ENCODE peak calls at places on chromosomes 4 and X, in seven cellular contexts. One of them, this sample, is unnamed.

GRCh38 chr4:125321709-125322362 is 7.1 kb downstream of the FAT4 start:
- DNase-seq in osteoblast: peak; percentile 78
- DNase-seq in stimulated activated CD8-positive, alpha-beta memory T cell treated with anti-CD3 and anti-CD28 coated beads, Interleukin-15, amount 100 ng/mL, for 24 hours: no peak
- DNase-seq in amygdala: no peak
- DNase-seq in ecto neural progenitor cell: no peak
- DNase-seq in AG10803: peak; percentile 67
- DNase-seq in GM23338: no peak
- DNase-seq in this sample: no peak

GRCh38 chr4:133996431-133997121 is 205.0 kb downstream of the PABPC4L start:
- DNase-seq in osteoblast: no peak
- DNase-seq in stimulated activated CD8-positive, alpha-beta memory T cell treated with anti-CD3 and anti-CD28 coated beads, Interleukin-15, amount 100 ng/mL, for 24 hours: no peak
- DNase-seq in amygdala: no peak
- DNase-seq in ecto neural progenitor cell: no peak
- DNase-seq in AG10803: no peak
- DNase-seq in GM23338: peak; percentile 1
- DNase-seq in this sample: no peak

GRCh38 chr4:13173974-13174373 is 310.2 kb downstream of the RAB28 start:
- DNase-seq in osteoblast: no peak
- DNase-seq in stimulated activated CD8-positive, alpha-beta memory T cell treated with anti-CD3 and anti-CD28 coated beads, Interleukin-15, amount 100 ng/mL, for 24 hours: no peak
- DNase-seq in amygdala: no peak
- DNase-seq in ecto neural progenitor cell: no peak
- DNase-seq in AG10803: peak; percentile 54
- DNase-seq in GM23338: no peak
- DNase-seq in this sample: no peak

GRCh38 chr4:18250564-18250963 is 229.0 kb upstream of the LCORL start:
- DNase-seq in osteoblast: no peak
- DNase-seq in stimulated activated CD8-positive, alpha-beta memory T cell treated with anti-CD3 and anti-CD28 coated beads, Interleukin-15, amount 100 ng/mL, for 24 hours: no peak
- DNase-seq in amygdala: no peak
- DNase-seq in ecto neural progenitor cell: no peak
- DNase-seq in AG10803: no peak
- DNase-seq in GM23338: no peak
- DNase-seq in this sample: no peak

GRCh38 chr4:184235526-184235925 is 17.9 kb upstream of the ENPP6 start:
- DNase-seq in osteoblast: no peak
- DNase-seq in stimulated activated CD8-positive, alpha-beta memory T cell treated with anti-CD3 and anti-CD28 coated beads, Interleukin-15, amount 100 ng/mL, for 24 hours: no peak
- DNase-seq in amygdala: no peak
- DNase-seq in ecto neural progenitor cell: no peak
- DNase-seq in AG10803: no peak
- DNase-seq in GM23338: no peak
- DNase-seq in this sample: no peak

GRCh38 chr4:7073059-7073458 is 5.2 kb upstream of the GRPEL1 start:
- DNase-seq in osteoblast: peak; percentile 41
- DNase-seq in stimulated activated CD8-positive, alpha-beta memory T cell treated with anti-CD3 and anti-CD28 coated beads, Interleukin-15, amount 100 ng/mL, for 24 hours: no peak
- DNase-seq in amygdala: no peak
- DNase-seq in ecto neural progenitor cell: no peak
- DNase-seq in AG10803: no peak
- DNase-seq in GM23338: no peak
- DNase-seq in this sample: no peak

GRCh38 chr4:148980782-148981181 is 538.6 kb upstream of the NR3C2 start:
- DNase-seq in osteoblast: no peak
- DNase-seq in stimulated activated CD8-positive, alpha-beta memory T cell treated with anti-CD3 and anti-CD28 coated beads, Interleukin-15, amount 100 ng/mL, for 24 hours: no peak
- DNase-seq in amygdala: no peak
- DNase-seq in ecto neural progenitor cell: no peak
- DNase-seq in AG10803: no peak
- DNase-seq in GM23338: no peak
- DNase-seq in this sample: no peak

GRCh38 chr4:7347981-7348380 is 86.7 kb downstream of the PSAPL1 start:
- DNase-seq in osteoblast: peak; percentile 80
- DNase-seq in stimulated activated CD8-positive, alpha-beta memory T cell treated with anti-CD3 and anti-CD28 coated beads, Interleukin-15, amount 100 ng/mL, for 24 hours: no peak
- DNase-seq in amygdala: no peak
- DNase-seq in ecto neural progenitor cell: no peak
- DNase-seq in AG10803: peak; percentile 69
- DNase-seq in GM23338: no peak
- DNase-seq in this sample: no peak

GRCh38 chr4:116362603-116363002 is 722.8 kb downstream of the TRAM1L1 start:
- DNase-seq in osteoblast: no peak
- DNase-seq in stimulated activated CD8-positive, alpha-beta memory T cell treated with anti-CD3 and anti-CD28 coated beads, Interleukin-15, amount 100 ng/mL, for 24 hours: no peak
- DNase-seq in amygdala: no peak
- DNase-seq in ecto neural progenitor cell: no peak
- DNase-seq in AG10803: no peak
- DNase-seq in GM23338: no peak
- DNase-seq in this sample: no peak

GRCh38 chr4:99403380-99404194 is 31.6 kb downstream of the ADH7 start:
- DNase-seq in osteoblast: no peak
- DNase-seq in stimulated activated CD8-positive, alpha-beta memory T cell treated with anti-CD3 and anti-CD28 coated beads, Interleukin-15, amount 100 ng/mL, for 24 hours: no peak
- DNase-seq in amygdala: no peak
- DNase-seq in ecto neural progenitor cell: no peak
- DNase-seq in AG10803: peak; percentile 84
- DNase-seq in GM23338: no peak
- DNase-seq in this sample: no peak

GRCh38 chr4:115355329-115355728 is 241.9 kb upstream of the NDST4 start:
- DNase-seq in osteoblast: no peak
- DNase-seq in stimulated activated CD8-positive, alpha-beta memory T cell treated with anti-CD3 and anti-CD28 coated beads, Interleukin-15, amount 100 ng/mL, for 24 hours: no peak
- DNase-seq in amygdala: no peak
- DNase-seq in ecto neural progenitor cell: no peak
- DNase-seq in AG10803: no peak
- DNase-seq in GM23338: no peak
- DNase-seq in this sample: no peak

GRCh38 chr4:185682236-185682635 is 129.8 kb downstream of the SORBS2 start:
- DNase-seq in osteoblast: peak; percentile 86
- DNase-seq in stimulated activated CD8-positive, alpha-beta memory T cell treated with anti-CD3 and anti-CD28 coated beads, Interleukin-15, amount 100 ng/mL, for 24 hours: no peak
- DNase-seq in amygdala: no peak
- DNase-seq in ecto neural progenitor cell: no peak
- DNase-seq in AG10803: peak; percentile 73
- DNase-seq in GM23338: no peak
- DNase-seq in this sample: no peak

GRCh38 chrX:72018277-72019112 is 107.8 kb downstream of the NHSL2 start:
- DNase-seq in osteoblast: peak; percentile 94
- DNase-seq in stimulated activated CD8-positive, alpha-beta memory T cell treated with anti-CD3 and anti-CD28 coated beads, Interleukin-15, amount 100 ng/mL, for 24 hours: peak; percentile 62
- DNase-seq in amygdala: peak; percentile 71
- DNase-seq in ecto neural progenitor cell: peak; percentile 82
- DNase-seq in AG10803: peak; percentile 88
- DNase-seq in GM23338: peak; percentile 80
- DNase-seq in this sample: no peak

GRCh38 chrX:143476751-143477150 is 40.5 kb downstream of the SPANXN3 start:
- DNase-seq in osteoblast: no peak
- DNase-seq in stimulated activated CD8-positive, alpha-beta memory T cell treated with anti-CD3 and anti-CD28 coated beads, Interleukin-15, amount 100 ng/mL, for 24 hours: no peak
- DNase-seq in amygdala: no peak
- DNase-seq in ecto neural progenitor cell: no peak
- DNase-seq in AG10803: no peak
- DNase-seq in GM23338: no peak
- DNase-seq in this sample: no peak

GRCh38 chr4:186904104-186904503 is 180.4 kb upstream of the FAT1 start:
- DNase-seq in osteoblast: peak; percentile 95
- DNase-seq in stimulated activated CD8-positive, alpha-beta memory T cell treated with anti-CD3 and anti-CD28 coated beads, Interleukin-15, amount 100 ng/mL, for 24 hours: no peak
- DNase-seq in amygdala: no peak
- DNase-seq in ecto neural progenitor cell: no peak
- DNase-seq in AG10803: peak; percentile 88
- DNase-seq in GM23338: no peak
- DNase-seq in this sample: no peak

GRCh38 chr4:16439003-16439402 is 212.7 kb upstream of the TAPT1 start:
- DNase-seq in osteoblast: peak; percentile 60
- DNase-seq in stimulated activated CD8-positive, alpha-beta memory T cell treated with anti-CD3 and anti-CD28 coated beads, Interleukin-15, amount 100 ng/mL, for 24 hours: no peak
- DNase-seq in amygdala: no peak
- DNase-seq in ecto neural progenitor cell: no peak
- DNase-seq in AG10803: peak; percentile 50
- DNase-seq in GM23338: no peak
- DNase-seq in this sample: no peak

GRCh38 chrX:129783176-129783776 is 3.5 kb downstream of the SASH3 start:
- DNase-seq in osteoblast: no peak
- DNase-seq in stimulated activated CD8-positive, alpha-beta memory T cell treated with anti-CD3 and anti-CD28 coated beads, Interleukin-15, amount 100 ng/mL, for 24 hours: no peak
- DNase-seq in amygdala: no peak
- DNase-seq in ecto neural progenitor cell: no peak
- DNase-seq in AG10803: no peak
- DNase-seq in GM23338: no peak
- DNase-seq in this sample: no peak

GRCh38 chr4:176002007-176002623 is 63.5 kb upstream of the WDR17 start:
- DNase-seq in osteoblast: peak; percentile 68
- DNase-seq in stimulated activated CD8-positive, alpha-beta memory T cell treated with anti-CD3 and anti-CD28 coated beads, Interleukin-15, amount 100 ng/mL, for 24 hours: no peak
- DNase-seq in amygdala: peak; percentile 45
- DNase-seq in ecto neural progenitor cell: peak; percentile 76
- DNase-seq in AG10803: peak; percentile 6
- DNase-seq in GM23338: peak; percentile 78
- DNase-seq in this sample: peak; percentile 20

GRCh38 chrX:77167993-77168392 is 279.2 kb upstream of the FGF16 start:
- DNase-seq in osteoblast: no peak
- DNase-seq in stimulated activated CD8-positive, alpha-beta memory T cell treated with anti-CD3 and anti-CD28 coated beads, Interleukin-15, amount 100 ng/mL, for 24 hours: no peak
- DNase-seq in amygdala: no peak
- DNase-seq in ecto neural progenitor cell: no peak
- DNase-seq in AG10803: no peak
- DNase-seq in GM23338: no peak
- DNase-seq in this sample: no peak

GRCh38 chr4:120940547-120940946 is 18.0 kb upstream of the PRDM5 start:
- DNase-seq in osteoblast: no peak
- DNase-seq in stimulated activated CD8-positive, alpha-beta memory T cell treated with anti-CD3 and anti-CD28 coated beads, Interleukin-15, amount 100 ng/mL, for 24 hours: no peak
- DNase-seq in amygdala: no peak
- DNase-seq in ecto neural progenitor cell: no peak
- DNase-seq in AG10803: no peak
- DNase-seq in GM23338: no peak
- DNase-seq in this sample: no peak

GRCh38 chr4:692771-693554 is 4.0 kb upstream of the SLC49A3 start:
- DNase-seq in osteoblast: no peak
- DNase-seq in stimulated activated CD8-positive, alpha-beta memory T cell treated with anti-CD3 and anti-CD28 coated beads, Interleukin-15, amount 100 ng/mL, for 24 hours: no peak
- DNase-seq in amygdala: no peak
- DNase-seq in ecto neural progenitor cell: no peak
- DNase-seq in AG10803: no peak
- DNase-seq in GM23338: no peak
- DNase-seq in this sample: no peak